ENCODE peak calls at places on chromosomes 16 and 17, in six cellular contexts. G is colonic mucosa, E is GM12865, C is IMR-90, V is endothelial cell, F is transverse colon. R is an unnamed sample.

GRCh38 chr17:2347805-2348685 is 10.7 kb downstream of the SGSM2 start:
- DNase-seq in E (no peak), C (peak), G (peak), V (no peak), F (peak), R (no peak)

GRCh38 chr17:13581925-13582324 is 19.8 kb downstream of the HS3ST3A1 start:
- DNase-seq in G (no peak), F (no peak), E (no peak), C (no peak), V (no peak), R (no peak)

GRCh38 chr17:76240461-76241204 is at the start of gene RNF157:
- DNase-seq in E (peak), G (peak), C (peak), V (peak), F (peak), R (no peak)

GRCh38 chr17:43877451-43878155 is 29.7 kb downstream of the MPP2 start:
- DNase-seq in G (no peak), F (no peak), V (no peak), C (no peak), E (no peak), R (no peak)

GRCh38 chr16:9070295-9070694 is 21.1 kb upstream of the HAPSTR1 start:
- DNase-seq in C (no peak), F (no peak), G (no peak), V (no peak), E (no peak), R (no peak)

GRCh38 chr17:67995568-67996191 is 589 bp downstream of the C17orf58 start:
- DNase-seq in F (peak), E (no peak), C (no peak), G (peak), V (peak), R (peak)

GRCh38 chr17:16952401-16952800 is 19.5 kb downstream of the TNFRSF13B start:
- DNase-seq in G (no peak), C (no peak), E (no peak), F (no peak), V (no peak), R (no peak)

GRCh38 chr17:45888392-45888791 is 6.0 kb upstream of the MAPT start:
- DNase-seq in G (no peak), F (no peak), C (no peak), E (no peak), V (no peak), R (no peak)

GRCh38 chr17:78498848-78499247 is 78.3 kb downstream of the DNAH17 start:
- DNase-seq in C (no peak), E (no peak), F (no peak), G (no peak), V (no peak), R (no peak)

GRCh38 chr17:68207651-68208253 is 40.1 kb upstream of the AMZ2 start:
- DNase-seq in V (no peak), F (no peak), G (no peak), C (no peak), E (no peak), R (peak)

GRCh38 chr17:58094118-58094517 is 10.9 kb downstream of the DYNLL2 start:
- DNase-seq in G (no peak), E (no peak), V (no peak), C (no peak), F (no peak), R (no peak)

GRCh38 chr17:58097384-58098088 is 14.3 kb downstream of the DYNLL2 start:
- DNase-seq in C (no peak), E (no peak), V (no peak), F (no peak), G (no peak), R (no peak)

GRCh38 chr17:58092797-58093385 is 9.7 kb downstream of the DYNLL2 start:
- DNase-seq in G (no peak), V (no peak), C (no peak), F (no peak), E (no peak), R (no peak)

GRCh38 chr17:58100506-58100905 is 17.3 kb downstream of the DYNLL2 start:
- DNase-seq in G (no peak), E (no peak), V (no peak), F (no peak), C (no peak), R (no peak)

DNA sequence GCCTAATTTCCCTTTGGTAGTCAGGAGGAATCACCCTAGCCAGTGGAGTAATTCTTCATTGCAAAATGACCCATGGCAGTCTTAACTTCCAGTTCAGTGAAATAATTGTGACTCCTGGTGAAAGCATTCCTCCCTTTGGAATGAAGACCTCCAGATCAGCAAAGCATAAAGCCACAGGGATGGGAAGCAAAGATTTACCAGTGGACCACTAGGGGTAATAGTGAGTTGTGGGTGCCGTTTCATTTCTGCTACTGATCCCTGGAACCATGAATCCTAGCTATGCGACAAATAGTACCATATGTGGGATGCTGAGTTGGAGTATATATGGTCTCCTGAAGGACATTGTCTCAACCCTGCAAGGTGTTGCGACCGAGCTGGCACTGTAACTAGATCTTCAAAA is 13.7 kb downstream of the DYNLL2 start:
- DNase-seq in V (no peak), G (no peak), E (no peak), F (no peak), C (no peak), R (no peak)
- TF ChIP-seq CTCF in V (peak), G (no peak), E (no peak), F (no peak), C (no peak), R (peak)

GRCh38 chr16:25257956-25258855 is 561 bp upstream of the ZKSCAN2 start:
- DNase-seq in C (peak), G (peak), E (peak), F (peak), V (peak), R (peak)
- TF ChIP-seq CTCF in C (no peak), G (no peak), E (no peak), F (no peak), V (no peak), R (no peak)

GRCh38 chr16:47928008-47928407 is 227.8 kb downstream of the ABCC12 start:
- DNase-seq in E (peak), F (no peak), G (no peak), V (no peak), C (no peak), R (no peak)
- TF ChIP-seq CTCF in E (no peak), F (no peak), G (no peak), V (no peak), C (no peak), R (peak)

DNA sequence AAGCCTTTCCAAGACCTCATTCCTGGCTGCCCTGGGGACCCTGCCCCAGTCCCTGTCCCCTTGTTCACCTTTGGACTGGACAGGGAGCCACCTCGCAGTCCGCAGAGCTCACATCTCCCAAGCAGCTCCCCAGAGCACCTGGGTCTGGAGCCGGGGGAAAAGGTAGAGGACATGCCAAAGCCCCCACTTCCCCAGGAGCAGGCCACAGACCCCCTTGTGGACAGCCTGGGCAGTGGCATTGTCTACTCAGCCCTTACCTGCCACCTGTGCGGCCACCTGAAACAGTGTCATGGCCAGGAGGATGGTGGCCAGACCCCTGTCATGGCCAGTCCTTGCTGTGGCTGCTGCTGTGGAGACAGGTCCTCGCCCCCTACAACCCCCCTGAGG is 38.7 kb upstream of the IL21R start:
- DNase-seq in E (no peak), C (no peak), G (no peak), F (no peak), V (no peak), R (no peak)
- TF ChIP-seq CTCF in E (no peak), C (no peak), G (no peak), F (no peak), V (no peak), R (no peak)

GRCh38 chr17:1162116-1162855 is 17.5 kb downstream of the ABR start:
- DNase-seq in F (no peak), C (no peak), V (no peak), E (no peak), G (no peak), R (no peak)

GRCh38 chr17:1160591-1161041 is 19.2 kb downstream of the ABR start:
- DNase-seq in V (no peak), F (no peak), E (no peak), C (no peak), G (no peak), R (no peak)

GRCh38 chr17:1168537-1169234 is 11.1 kb downstream of the ABR start:
- DNase-seq in V (no peak), G (no peak), F (no peak), C (no peak), E (no peak), R (no peak)

GRCh38 chr17:1165836-1166235 is 13.9 kb downstream of the ABR start:
- DNase-seq in V (no peak), C (no peak), G (no peak), E (no peak), F (no peak), R (no peak)

DNA sequence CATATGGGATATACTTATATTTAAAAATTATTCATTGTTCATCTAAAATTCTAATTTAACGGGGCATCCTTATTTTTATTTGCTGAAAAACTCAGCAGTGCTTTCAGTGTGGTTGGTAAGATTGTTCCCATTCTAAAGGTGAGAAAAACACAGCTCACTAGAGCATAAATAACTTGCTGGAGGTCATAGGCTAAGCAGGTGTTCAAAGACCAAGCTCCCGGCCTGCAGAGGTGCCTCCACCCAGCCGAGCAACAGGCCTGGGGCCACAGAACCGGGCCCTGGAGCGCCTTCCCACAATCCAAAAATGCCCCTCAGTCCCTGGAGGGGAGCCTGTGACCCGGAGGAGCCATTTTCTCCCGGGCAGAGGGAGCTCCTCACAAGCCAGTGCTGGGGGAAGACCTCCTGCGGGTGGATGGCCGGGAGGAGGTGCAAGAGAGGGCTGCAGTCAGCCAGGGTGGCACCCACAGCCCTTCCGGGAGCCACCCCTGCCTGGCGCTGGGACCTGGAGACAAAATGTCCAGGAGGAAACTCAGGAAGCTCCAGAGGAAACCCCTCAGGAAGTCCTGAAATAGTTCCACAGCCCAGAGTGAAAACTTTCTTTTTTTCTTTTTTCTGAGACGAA is 14.7 kb downstream of the ABR start:
- DNase-seq in V (peak), F (no peak), G (no peak), C (no peak), E (no peak), R (no peak)
- TF ChIP-seq CTCF in V (no peak), F (no peak), G (no peak), C (no peak), E (no peak), R (no peak)

GRCh38 chr16:20004931-20005330 is 68.8 kb downstream of the GPR139 start:
- DNase-seq in V (no peak), F (no peak), E (no peak), C (no peak), G (no peak), R (no peak)
- TF ChIP-seq CTCF in V (peak), F (no peak), E (no peak), C (no peak), G (no peak), R (no peak)

DNA sequence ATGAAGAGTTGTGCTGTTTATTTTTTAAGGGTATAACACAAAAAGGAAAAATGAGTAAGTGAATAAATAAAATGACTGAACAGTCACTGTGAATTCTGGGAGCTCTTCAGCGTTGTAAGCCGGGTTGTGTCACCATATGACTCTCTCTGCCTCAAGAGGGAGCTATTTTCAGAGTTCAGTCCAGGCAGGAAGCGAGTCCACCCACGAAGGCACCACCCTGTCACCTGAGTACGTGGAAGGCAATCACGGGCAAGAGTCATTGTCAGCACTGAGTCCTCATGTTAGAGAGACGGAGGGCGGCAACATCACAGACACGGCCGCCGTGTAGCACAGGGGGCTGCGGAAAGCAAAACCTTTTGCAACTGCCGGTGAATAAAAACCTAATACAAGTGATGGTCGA is 227.6 kb downstream of the UTP18 start:
- DNase-seq in V (peak), F (no peak), C (no peak), E (peak), G (no peak), R (no peak)
- TF ChIP-seq CTCF in V (no peak), F (no peak), C (no peak), E (peak), G (no peak), R (peak)